ENCODE peak calls at places on chromosomes 2 and 18, in six cellular contexts. D, R, K, F, O and V are unnamed samples.

GRCh38 chr2:128252501-128252900 is 66.2 kb downstream of the HS6ST1 start:
- DNase-seq in D (no peak), R (no peak), K (no peak), F (no peak), O (no peak), V (no peak)

GRCh38 chr18:35441857-35442595 is 55.7 kb downstream of the INO80C start:
- DNase-seq in D (no peak), R (no peak), K (no peak), F (peak; percentile 14), O (no peak), V (no peak)

GRCh38 chr18:13836559-13836958 is 12.6 kb downstream of the MC5R start:
- DNase-seq in D (no peak), R (no peak), K (no peak), F (no peak), O (no peak), V (no peak)

GRCh38 chr2:11680181-11680900 is 10.3 kb upstream of the NTSR2 start:
- DNase-seq in D (peak; percentile 24), R (no peak), K (no peak), F (peak; percentile 91), O (no peak), V (no peak)

GRCh38 chr2:201628545-201628944 is 14.8 kb downstream of the TMEM237 start:
- DNase-seq in D (no peak), R (no peak), K (no peak), F (peak; percentile 56), O (no peak), V (no peak)

GRCh38 chr2:205800257-205800656 is 118.0 kb downstream of the NRP2 start:
- DNase-seq in D (no peak), R (no peak), K (no peak), F (no peak), O (no peak), V (no peak)

GRCh38 chr2:74690571-74690970 is 36.5 kb downstream of the SEMA4F start:
- DNase-seq in D (peak; percentile 20), R (peak; percentile 32), K (no peak), F (peak; percentile 83), O (peak; percentile 54), V (peak; percentile 91)

GRCh38 chr2:160207804-160208661 is 8.0 kb upstream of the ITGB6 start:
- DNase-seq in D (peak; percentile 82), R (no peak), K (no peak), F (peak; percentile 98), O (no peak), V (no peak)

GRCh38 chr2:177900091-177900490 is 172.5 kb downstream of the PDE11A start:
- DNase-seq in D (no peak), R (no peak), K (no peak), F (no peak), O (no peak), V (no peak)

GRCh38 chr18:48714873-48715272 is 176.0 kb downstream of the CTIF start:
- DNase-seq in D (no peak), R (no peak), K (no peak), F (no peak), O (no peak), V (no peak)